ENCODE peak calls at places on chromosomes 6 and 20, in five cellular contexts. N is IMR-90; U is tibial nerve; W is CD8-positive, alpha-beta memory T cell; X is spleen. I is an unnamed sample.

GRCh38 chr6:159941286-159942113 is 27.4 kb upstream of the IGF2R start:
- DNase-seq in N (peak), U (no peak), W (peak), X (no peak), I (peak)

GRCh38 chr20:53020834-53021233 is 48.7 kb downstream of the TSHZ2 start:
- DNase-seq in N (no peak), U (no peak), W (no peak), X (no peak), I (no peak)

GRCh38 chr6:163438940-163439335 is 24.4 kb downstream of the QKI start:
- DNase-seq in N (no peak), U (peak), W (peak), X (peak), I (no peak)

GRCh38 chr6:20404641-20405032 is 3.0 kb downstream of the E2F3 start:
- DNase-seq in N (peak), U (peak), W (peak), X (peak), I (peak)

GRCh38 chr20:51166489-51166888 is 143.6 kb upstream of the KCNG1 start:
- DNase-seq in N (no peak), U (no peak), W (no peak), X (no peak), I (no peak)

GRCh38 chr6:105138141-105138540 is 41.7 kb downstream of the POPDC3 start:
- DNase-seq in N (no peak), U (no peak), W (no peak), X (no peak), I (no peak)

GRCh38 chr6:31888281-31889258 is 8.9 kb downstream of the EHMT2 start:
- DNase-seq in N (no peak), U (no peak), W (peak), X (peak), I (no peak)

GRCh38 chr20:12695937-12696336 is 312.8 kb upstream of the SPTLC3 start:
- DNase-seq in N (no peak), U (no peak), W (no peak), X (no peak), I (no peak)

GRCh38 chr20:2657241-2657640 is 4.8 kb downstream of the NOP56 start:
- DNase-seq in N (no peak), U (no peak), W (no peak), X (no peak), I (no peak)

GRCh38 chr6:116040980-116041379 is 19.7 kb downstream of the FRK start:
- DNase-seq in N (no peak), U (no peak), W (no peak), X (no peak), I (no peak)

GRCh38 chr6:148035763-148036390 is 306.8 kb upstream of the SASH1 start:
- DNase-seq in N (no peak), U (no peak), W (no peak), X (no peak), I (no peak)

GRCh38 chr20:4814696-4815252 is 93.1 kb downstream of the PRND start:
- DNase-seq in N (no peak), U (no peak), W (peak), X (peak), I (no peak)

GRCh38 chr6:71491844-71492243 is 203.2 kb downstream of the OGFRL1 start:
- DNase-seq in N (no peak), U (no peak), W (no peak), X (no peak), I (no peak)

GRCh38 chr6:18126116-18126515 is 3.6 kb upstream of the NHLRC1 start:
- DNase-seq in N (no peak), U (no peak), W (no peak), X (no peak), I (peak)

GRCh38 chr6:18122128-18123093 is at the start of gene NHLRC1:
- DNase-seq in N (peak), U (peak), W (peak), X (peak), I (peak)

GRCh38 chr6:18119236-18119635 is 3.2 kb downstream of the NHLRC1 start:
- DNase-seq in N (no peak), U (no peak), W (no peak), X (no peak), I (no peak)

GRCh38 chr6:18118330-18118729 is 4.1 kb downstream of the NHLRC1 start:
- DNase-seq in N (no peak), U (no peak), W (no peak), X (no peak), I (peak)

GRCh38 chr6:18121580-18122127 is 823 bp downstream of the NHLRC1 start:
- DNase-seq in N (no peak), U (no peak), W (no peak), X (no peak), I (no peak)
- H3K4me3 ChIP-seq in N (no peak), U (peak), W (peak), X (peak), I (peak)

GRCh38 chr20:25248501-25249172 is 752 bp downstream of the PYGB start:
- DNase-seq in N (peak), U (no peak), W (no peak), X (no peak), I (peak)

GRCh38 chr20:25247666-25248500 is at the start of gene PYGB:
- DNase-seq in N (peak), U (peak), W (peak), X (peak), I (peak)

GRCh38 chr20:25251019-25251418 is 3.1 kb downstream of the PYGB start:
- DNase-seq in N (no peak), U (no peak), W (no peak), X (no peak), I (no peak)

GRCh38 chr20:25250508-25250907 is 2.6 kb downstream of the PYGB start:
- DNase-seq in N (peak), U (no peak), W (no peak), X (no peak), I (no peak)

GRCh38 chr20:25249198-25249931 is 1.5 kb downstream of the PYGB start:
- DNase-seq in N (peak), U (no peak), W (no peak), X (no peak), I (peak)
- H3K4me3 ChIP-seq in N (peak), U (peak), W (peak), X (peak), I (peak)

DNA sequence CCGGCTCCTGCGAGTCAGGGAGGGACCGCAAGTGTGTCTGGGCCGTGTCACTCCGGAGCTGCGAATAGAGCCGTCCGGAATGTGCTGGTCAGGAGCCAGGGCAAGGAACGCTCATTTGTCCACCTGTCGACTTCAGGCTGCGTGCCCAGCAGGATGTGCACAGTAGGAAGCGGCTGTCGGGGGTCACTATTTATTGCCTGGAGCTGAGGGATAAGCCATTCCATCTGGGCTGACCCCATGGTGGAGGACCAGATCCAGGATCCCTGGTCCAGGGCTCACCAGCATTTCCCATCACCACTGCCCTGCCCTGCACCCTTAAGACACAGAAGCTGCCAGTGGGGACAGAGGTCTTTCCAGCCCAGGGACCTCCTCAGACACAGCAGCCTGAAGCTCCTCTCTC is 14.7 kb downstream of the NTSR1 start:
- DNase-seq in N (peak), U (no peak), W (peak), X (peak), I (peak)
- H3K4me3 ChIP-seq in N (no peak), U (no peak), W (no peak), X (no peak), I (no peak)

DNA sequence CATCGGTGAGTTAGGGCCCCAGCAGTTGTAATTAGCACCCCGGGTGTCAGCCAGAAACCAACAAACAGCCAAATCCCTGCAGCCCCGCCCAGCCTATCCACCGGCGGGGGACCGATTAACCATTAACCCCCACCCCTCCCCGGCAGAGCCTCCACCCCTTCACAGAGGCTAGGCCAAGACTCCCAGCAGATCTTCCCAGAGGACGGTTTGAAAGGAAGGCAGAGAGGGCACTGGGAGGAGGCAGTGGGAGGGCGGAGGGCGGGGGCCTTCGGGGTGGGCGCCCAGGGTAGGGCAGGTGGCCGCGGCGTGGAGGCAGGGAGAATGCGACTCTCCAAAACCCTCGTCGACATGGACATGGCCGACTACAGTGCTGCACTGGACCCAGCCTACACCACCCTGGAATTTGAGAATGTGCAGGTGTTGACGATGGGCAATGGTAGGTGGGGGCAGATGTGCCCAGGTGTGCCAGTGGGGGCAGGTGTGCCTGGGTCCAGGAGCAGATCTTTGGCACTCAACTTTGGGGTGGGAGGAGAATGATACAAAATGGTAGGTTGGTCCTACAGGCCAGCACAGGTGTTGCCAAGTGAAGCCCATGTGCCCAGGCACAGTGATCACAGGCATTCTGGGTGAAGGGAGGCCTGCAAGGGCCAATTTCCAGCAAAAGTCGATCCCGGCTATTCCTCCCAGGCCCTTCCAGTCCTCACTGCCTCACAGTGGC is 45.7 kb downstream of the HNF4A start:
- DNase-seq in N (no peak), U (no peak), W (no peak), X (peak), I (no peak)
- H3K4me3 ChIP-seq in N (no peak), U (no peak), W (no peak), X (no peak), I (no peak)

GRCh38 chr6:89301586-89302194 is 13.4 kb downstream of the GABRR2 start:
- DNase-seq in N (no peak), U (no peak), W (no peak), X (no peak), I (no peak)
- H3K4me3 ChIP-seq in N (no peak), U (no peak), W (no peak), X (no peak), I (no peak)